ENCODE peak calls at places on chromosomes 12 and 14, in ten cellular contexts. M is lung; E is non-pigmented ciliary epithelial cell; G is thoracic aorta; A is stimulated activated CD4-positive, alpha-beta T cell treated with anti-CD3 and anti-CD28 coated beads, Interleukin-4, amount 100 ng/mL, for 4 hours; H is iris pigment epithelial cell; V is endothelial cell; O is fibroblast of lung; L is fibroblast of the aortic adventitia; B is Calu3. D is an unnamed sample.

GRCh38 chr12:46461907-46462605 is 89.5 kb upstream of the SLC38A2 start:
- DNase-seq in M (no peak), E (no peak), G (no peak), A (no peak), H (no peak), V (no peak), O (no peak), L (no peak), B (no peak), D (no peak)

GRCh38 chr12:110694330-110694891 is 5.5 kb upstream of the HVCN1 start:
- DNase-seq in M (no peak), E (no peak), G (no peak), A (no peak), H (no peak), V (no peak), O (no peak), L (no peak), B (no peak), D (no peak)

GRCh38 chr12:16611146-16611545 is 5.2 kb upstream of the LMO3 start:
- DNase-seq in M (no peak), E (no peak), G (no peak), A (no peak), H (no peak), V (no peak), O (no peak), L (no peak), B (no peak), D (no peak)

GRCh38 chr12:17866802-17867201 is 223.2 kb downstream of the RERGL start:
- DNase-seq in M (no peak), E (no peak), G (no peak), A (no peak), H (no peak), V (no peak), O (no peak), L (no peak), B (no peak), D (no peak)

GRCh38 chr12:12736759-12737676 is 19.9 kb downstream of the CDKN1B start:
- DNase-seq in M (no peak), E (no peak), G (no peak), A (peak; percentile 22), H (peak; percentile 80), V (no peak), O (peak; percentile 69), L (peak; percentile 76), B (no peak), D (no peak)

GRCh38 chr12:22101749-22102243 is 55.8 kb downstream of the CMAS start:
- DNase-seq in M (peak; percentile 47), E (peak; percentile 51), G (no peak), A (peak; percentile 23), H (peak; percentile 72), V (no peak), O (peak; percentile 95), L (peak; percentile 94), B (peak; percentile 11), D (no peak)

GRCh38 chr12:25423355-25423754 is 129.7 kb downstream of the LMNTD1 start:
- DNase-seq in M (no peak), E (no peak), G (no peak), A (no peak), H (no peak), V (no peak), O (no peak), L (peak; percentile 80), B (no peak), D (no peak)

GRCh38 chr12:102950950-102951490 is 6.5 kb upstream of the ASCL1 start:
- DNase-seq in M (no peak), E (no peak), G (no peak), A (no peak), H (no peak), V (no peak), O (no peak), L (no peak), B (no peak), D (no peak)

GRCh38 chr12:15608931-15609330 is 180.3 kb downstream of the EPS8 start:
- DNase-seq in M (no peak), E (no peak), G (no peak), A (no peak), H (no peak), V (no peak), O (no peak), L (no peak), B (no peak), D (no peak)

GRCh38 chr14:73241481-73242165 is 4.3 kb downstream of the PAPLN start:
- DNase-seq in M (no peak), E (no peak), G (no peak), A (no peak), H (no peak), V (no peak), O (no peak), L (no peak), B (no peak), D (no peak)

GRCh38 chr14:61326847-61327246 is 5.5 kb downstream of the PRKCH start:
- DNase-seq in M (peak; percentile 67), E (no peak), G (no peak), A (no peak), H (peak; percentile 27), V (peak; percentile 36), O (peak; percentile 15), L (no peak), B (peak; percentile 66), D (no peak)

GRCh38 chr12:91958816-91959215 is 186.8 kb downstream of the BTG1 start:
- DNase-seq in M (no peak), E (peak; percentile 81), G (no peak), A (no peak), H (peak; percentile 93), V (no peak), O (peak; percentile 49), L (peak; percentile 47), B (no peak), D (no peak)

GRCh38 chr12:122413516-122414404 is 8.7 kb downstream of the CLIP1 start:
- DNase-seq in M (no peak), E (no peak), G (no peak), A (no peak), H (no peak), V (no peak), O (peak; percentile 14), L (no peak), B (no peak), D (no peak)

GRCh38 chr14:87834594-87834993 is 158.4 kb downstream of the GALC start:
- DNase-seq in M (no peak), E (no peak), G (no peak), A (no peak), H (no peak), V (no peak), O (no peak), L (no peak), B (no peak), D (no peak)

GRCh38 chr12:91388573-91388972 is 206.0 kb upstream of the DCN start:
- DNase-seq in M (no peak), E (no peak), G (no peak), A (no peak), H (no peak), V (no peak), O (no peak), L (no peak), B (no peak), D (no peak)

GRCh38 chr12:40105265-40105514 is 691 bp downstream of the SLC2A13 start:
- DNase-seq in M (peak; percentile 52), E (no peak), G (no peak), A (no peak), H (peak; percentile 37), V (no peak), O (peak; percentile 24), L (peak; percentile 20), B (no peak), D (no peak)

GRCh38 chr12:132150780-132151144 is 6.5 kb downstream of the NOC4L start:
- DNase-seq in M (no peak), E (no peak), G (no peak), A (no peak), H (no peak), V (no peak), O (no peak), L (no peak), B (no peak), D (no peak)

GRCh38 chr12:116591608-116592115 is 32.5 kb downstream of the MAP1LC3B2 start:
- DNase-seq in M (no peak), E (no peak), G (no peak), A (no peak), H (peak; percentile 77), V (no peak), O (peak; percentile 78), L (no peak), B (no peak), D (no peak)

GRCh38 chr12:9646794-9647622 is 22.5 kb upstream of the CLEC2D start:
- DNase-seq in M (no peak), E (no peak), G (no peak), A (no peak), H (peak; percentile 43), V (no peak), O (peak; percentile 36), L (peak; percentile 13), B (no peak), D (no peak)

GRCh38 chr12:46944104-46944503 is 118.3 kb upstream of the SLC38A4 start:
- DNase-seq in M (no peak), E (no peak), G (no peak), A (no peak), H (peak; percentile 88), V (no peak), O (peak; percentile 67), L (peak; percentile 76), B (no peak), D (no peak)

GRCh38 chr14:54686219-54686870 is 119.4 kb downstream of the SAMD4A start:
- DNase-seq in M (no peak), E (peak; percentile 60), G (peak; percentile 57), A (no peak), H (peak; percentile 83), V (no peak), O (peak; percentile 85), L (peak; percentile 92), B (no peak), D (no peak)

GRCh38 chr12:27900920-27901879 is 71.3 kb downstream of the PTHLH start:
- DNase-seq in M (no peak), E (no peak), G (no peak), A (no peak), H (no peak), V (no peak), O (no peak), L (no peak), B (no peak), D (no peak)

GRCh38 chr14:39430762-39431415 is 1.3 kb downstream of the FBXO33 start:
- DNase-seq in M (no peak), E (no peak), G (no peak), A (no peak), H (peak; percentile 31), V (no peak), O (peak; percentile 9), L (peak; percentile 15), B (no peak), D (no peak)

GRCh38 chr12:52774629-52775250 is 2.4 kb downstream of the KRT76 start:
- DNase-seq in M (no peak), E (no peak), G (no peak), A (no peak), H (no peak), V (no peak), O (no peak), L (no peak), B (no peak), D (no peak)

GRCh38 chr12:105644770-105645169 is 314.3 kb downstream of the C12orf75 start:
- DNase-seq in M (no peak), E (no peak), G (no peak), A (no peak), H (no peak), V (no peak), O (no peak), L (no peak), B (no peak), D (no peak)

GRCh38 chr12:111055181-111055880 is 135.0 kb upstream of the MYL2 start:
- DNase-seq in M (no peak), E (no peak), G (no peak), A (no peak), H (no peak), V (no peak), O (no peak), L (no peak), B (no peak), D (no peak)

GRCh38 chr12:51891843-51892242 is 3.9 kb downstream of the ANKRD33 start:
- DNase-seq in M (no peak), E (no peak), G (no peak), A (no peak), H (no peak), V (no peak), O (peak; percentile 51), L (peak; percentile 64), B (no peak), D (no peak)

GRCh38 chr14:100375273-100375962 is 52.3 kb downstream of the SLC25A47 start:
- DNase-seq in M (peak; percentile 86), E (peak; percentile 93), G (peak; percentile 70), A (peak; percentile 86), H (peak; percentile 99), V (peak; percentile 28), O (peak; percentile 99), L (peak; percentile 100), B (peak; percentile 76), D (peak; percentile 82)

D was measured in activated T-helper 9 cell treated with anti-CD3 and anti-CD28 coated beads, Interleukin-2, amount 50 U/mL, for 16 hours.